ENCODE peak calls at places on chromosomes 13 and 19, in nine cellular contexts. N is fibroblast of lung, L is GM23248, V is H9, Z is astrocyte, O is A549, W is PC-9, D is hepatocyte, S is SK-N-SH. T is an unnamed sample.

GRCh38 chr13:108437496-108437895 is 168.0 kb downstream of the TNFSF13B start:
- DNase-seq in W (no peak), V (no peak), S (no peak), O (no peak), Z (peak), D (no peak), N (no peak), L (no peak), T (no peak)

GRCh38 chr19:15265849-15266248 is 33.6 kb upstream of the EPHX3 start:
- DNase-seq in L (peak), Z (peak), N (peak), O (no peak), V (no peak), S (peak), D (peak), W (no peak), T (no peak)

GRCh38 chr19:35318679-35319448 is 10.1 kb upstream of the CD22 start:
- DNase-seq in V (peak), N (peak), Z (peak), D (no peak), O (peak), L (peak), W (peak), S (no peak), T (no peak)

GRCh38 chr19:41456342-41456918 is 13.5 kb downstream of the ERICH4 start:
- DNase-seq in L (peak), W (no peak), N (peak), Z (peak), O (no peak), S (no peak), D (no peak), V (no peak), T (no peak)

GRCh38 chr13:21040120-21040834 is 21.1 kb downstream of the LATS2 start:
- DNase-seq in L (no peak), S (no peak), V (no peak), Z (no peak), D (no peak), W (no peak), O (no peak), N (no peak), T (peak)

GRCh38 chr13:60852886-60853285 is 455.9 kb downstream of the TDRD3 start:
- DNase-seq in V (no peak), S (no peak), N (no peak), Z (no peak), O (no peak), L (no peak), D (no peak), W (no peak), T (no peak)

GRCh38 chr19:35518313-35518712 is 4.9 kb upstream of the DMKN start:
- DNase-seq in S (no peak), O (peak), W (peak), N (peak), Z (peak), D (peak), L (peak), V (no peak), T (no peak)

GRCh38 chr19:3968556-3969434 is 2.1 kb downstream of the DAPK3 start:
- DNase-seq in D (peak), N (peak), Z (peak), L (peak), W (peak), O (peak), S (peak), V (peak), T (no peak)

GRCh38 chr13:31545616-31546015 is 193.7 kb upstream of the RXFP2 start:
- DNase-seq in V (no peak), S (no peak), D (no peak), N (no peak), O (no peak), L (peak), W (no peak), Z (no peak), T (no peak)

GRCh38 chr19:4457654-4458406 is at the start of gene UBXN6:
- DNase-seq in L (peak), Z (peak), V (peak), S (peak), O (peak), D (peak), N (peak), W (peak), T (peak)

GRCh38 chr13:101453784-101454201 is 1.3 kb downstream of the ITGBL1 start:
- DNase-seq in L (peak), D (no peak), W (peak), S (peak), N (no peak), Z (no peak), O (no peak), V (peak), T (no peak)

GRCh38 chr19:20661150-20661819 is at the start of gene ZNF626:
- DNase-seq in W (peak), S (peak), V (peak), D (peak), L (peak), O (no peak), N (peak), Z (peak), T (no peak)

GRCh38 chr19:31232871-31233270 is 116.4 kb downstream of the TSHZ3 start:
- DNase-seq in V (no peak), S (no peak), Z (peak), O (no peak), W (no peak), D (no peak), L (peak), N (peak), T (no peak)

GRCh38 chr13:83499286-83499685 is 383.0 kb downstream of the SLITRK1 start:
- DNase-seq in L (peak), W (no peak), D (no peak), Z (peak), O (no peak), S (no peak), N (no peak), V (no peak), T (no peak)

GRCh38 chr13:46143239-46143701 is 38.4 kb upstream of the CPB2 start:
- DNase-seq in N (no peak), W (no peak), L (no peak), Z (no peak), D (peak), V (no peak), S (no peak), O (no peak), T (no peak)

GRCh38 chr19:53463263-53463662 is 4.3 kb upstream of the ZNF813 start:
- DNase-seq in V (peak), O (no peak), L (peak), D (no peak), S (peak), Z (peak), N (peak), W (no peak), T (peak)

GRCh38 chr19:44735011-44735410 is 13.5 kb upstream of the BCL3 start:
- DNase-seq in D (no peak), Z (no peak), S (peak), N (no peak), L (peak), V (no peak), O (no peak), W (peak), T (no peak)

GRCh38 chr13:33519561-33520479 is 234.3 kb upstream of the STARD13 start:
- DNase-seq in L (peak), S (no peak), N (peak), D (no peak), W (no peak), V (no peak), Z (peak), O (no peak), T (no peak)
- H3K4me2 ChIP-seq in L (peak), S (no peak), N (peak), D (no peak), W (no peak), V (no peak), Z (peak), O (no peak), T (no peak)

GRCh38 chr13:93878675-93879074 is 600.8 kb downstream of the DCT start:
- DNase-seq in L (no peak), N (no peak), S (no peak), V (no peak), Z (no peak), W (no peak), O (no peak), D (no peak), T (no peak)

GRCh38 chr13:93881418-93881817 is 598.1 kb downstream of the DCT start:
- DNase-seq in W (no peak), S (no peak), Z (peak), D (no peak), N (peak), O (no peak), L (peak), V (no peak), T (no peak)

GRCh38 chr13:93876236-93876635 is 603.2 kb downstream of the DCT start:
- DNase-seq in L (no peak), W (no peak), N (no peak), O (no peak), S (no peak), D (no peak), V (no peak), Z (no peak), T (no peak)

DNA sequence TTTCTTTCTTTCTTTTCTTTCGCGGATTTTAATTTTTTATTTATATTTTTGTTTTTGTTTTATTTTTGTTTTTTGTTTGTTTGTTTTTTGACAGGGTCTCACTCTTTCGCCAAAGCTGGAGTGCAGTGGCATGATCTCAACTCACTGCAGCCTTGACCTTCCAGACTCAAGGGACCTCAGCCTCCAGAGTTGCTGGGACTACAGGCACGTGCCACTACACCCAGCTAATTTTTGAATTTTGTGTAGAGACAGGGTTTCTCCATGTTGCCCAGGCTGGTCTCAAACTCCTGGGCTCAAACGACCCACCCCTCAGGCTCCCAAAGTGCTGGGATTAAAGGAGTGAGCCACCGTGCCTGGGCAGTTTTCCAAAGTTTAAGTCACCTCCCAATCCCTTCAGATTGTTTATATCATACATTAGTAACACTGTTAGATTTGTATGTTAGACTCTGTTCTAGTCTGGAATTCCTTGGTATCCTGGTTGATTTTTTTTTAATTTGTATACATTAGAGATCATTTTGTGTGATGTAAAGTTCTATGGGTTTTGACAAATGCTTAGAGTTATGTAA is 597.3 kb downstream of the DCT start:
- DNase-seq in S (no peak), Z (peak), D (no peak), N (peak), L (peak), W (no peak), V (no peak), O (no peak), T (no peak)
- H3K4me2 ChIP-seq in S (no peak), Z (no peak), D (no peak), N (peak), L (peak), W (no peak), V (no peak), O (peak), T (no peak)

GRCh38 chr19:50607388-50607787 is 32.3 kb downstream of the SYT3 start:
- DNase-seq in Z (no peak), O (no peak), L (no peak), S (no peak), D (no peak), W (no peak), V (no peak), N (no peak), T (no peak)

GRCh38 chr19:50602496-50602895 is 34.3 kb upstream of the LRRC4B start:
- DNase-seq in L (no peak), D (no peak), N (no peak), V (no peak), S (no peak), O (no peak), W (no peak), Z (no peak), T (no peak)

GRCh38 chr19:50602935-50603334 is 34.7 kb upstream of the LRRC4B start:
- DNase-seq in N (no peak), L (no peak), D (no peak), S (no peak), O (no peak), Z (no peak), V (no peak), W (no peak), T (no peak)

GRCh38 chr19:50607874-50608785 is 31.6 kb downstream of the SYT3 start:
- DNase-seq in Z (peak), V (peak), D (peak), S (peak), L (peak), N (peak), O (peak), W (no peak), T (peak)
- H3K4me2 ChIP-seq in Z (no peak), V (peak), D (peak), S (peak), L (no peak), N (no peak), O (peak), W (no peak), T (no peak)

DNA sequence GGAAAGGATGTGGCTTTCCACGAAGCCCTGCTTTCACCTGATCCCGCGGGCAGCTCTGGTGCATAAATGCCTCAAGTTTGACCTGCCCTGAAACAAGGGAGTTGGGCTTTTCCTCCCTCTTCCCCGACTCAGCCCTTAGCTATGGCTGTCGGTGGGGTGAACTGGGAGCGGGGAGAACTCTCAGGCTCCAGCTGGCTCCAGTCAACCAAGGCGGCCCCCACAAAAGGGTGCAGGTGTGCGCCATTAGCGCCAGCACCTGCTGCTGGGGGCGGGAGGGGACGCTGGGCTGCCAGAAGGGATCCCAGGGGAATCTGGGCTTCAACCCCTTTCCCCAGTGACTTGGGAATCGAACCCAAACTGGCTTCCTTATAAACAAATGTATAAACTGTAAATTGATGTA is 7.1 kb upstream of the DHRS12 start:
- DNase-seq in L (no peak), D (no peak), V (no peak), O (no peak), W (no peak), N (no peak), S (no peak), Z (no peak), T (peak)
- H3K4me2 ChIP-seq in L (no peak), D (no peak), V (no peak), O (no peak), W (no peak), N (no peak), S (no peak), Z (no peak), T (peak)

DNA sequence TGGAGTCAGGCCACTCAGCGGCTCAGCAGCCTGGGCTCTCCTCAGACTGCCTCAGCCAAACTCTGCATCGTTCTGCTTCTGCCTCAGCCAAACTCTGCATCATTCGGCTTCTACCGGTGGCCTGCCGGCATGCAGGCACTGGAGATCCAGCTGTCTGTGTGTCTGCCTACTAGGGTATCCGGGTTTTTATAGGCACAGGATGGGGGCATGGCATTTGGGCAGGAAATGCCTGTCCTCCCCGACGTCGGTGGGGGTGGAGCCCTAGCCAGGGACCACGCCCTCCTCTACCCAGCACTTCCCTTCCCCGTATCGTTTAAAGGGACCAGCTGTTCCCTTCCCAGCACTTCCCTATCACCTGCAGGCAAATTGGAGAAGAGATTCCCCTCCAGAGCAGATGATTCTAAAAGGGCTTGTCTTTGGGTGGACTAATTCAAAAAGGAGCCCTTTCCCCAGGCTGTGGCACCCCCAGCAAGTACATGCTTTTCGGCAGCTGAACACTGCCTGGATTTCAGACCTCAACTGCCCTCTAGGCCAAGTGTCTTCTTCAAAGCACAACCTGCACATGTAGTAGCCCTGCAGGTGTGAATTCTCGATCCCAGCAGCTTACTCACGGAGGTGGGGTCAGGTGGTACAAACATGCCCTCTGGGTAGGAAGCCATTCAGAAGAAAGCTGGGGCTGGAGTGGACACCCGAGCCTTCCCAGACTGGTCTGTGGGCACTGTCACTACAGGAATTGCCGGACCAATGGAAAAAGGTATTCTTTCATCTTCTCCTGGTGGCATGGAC is 25.5 kb upstream of the GPR12 start:
- DNase-seq in N (no peak), Z (no peak), W (no peak), D (no peak), O (no peak), L (no peak), V (peak), S (no peak), T (peak)
- H3K4me2 ChIP-seq in N (no peak), Z (no peak), W (no peak), D (peak), O (peak), L (no peak), V (peak), S (no peak), T (peak)

GRCh38 chr19:1467228-1467511 is 11.8 kb downstream of the C19orf25 start:
- DNase-seq in S (no peak), L (no peak), Z (no peak), O (no peak), N (no peak), W (no peak), D (no peak), V (no peak), T (no peak)

GRCh38 chr19:1467512-1468273 is 11.3 kb downstream of the C19orf25 start:
- DNase-seq in V (no peak), O (no peak), D (no peak), L (no peak), N (no peak), W (no peak), Z (no peak), S (no peak), T (no peak)

GRCh38 chr19:1466461-1467227 is 12.4 kb downstream of the C19orf25 start:
- DNase-seq in V (no peak), W (no peak), O (no peak), S (no peak), D (no peak), Z (no peak), L (peak), N (no peak), T (no peak)

GRCh38 chr19:1465191-1466016 is 13.6 kb downstream of the C19orf25 start:
- DNase-seq in O (no peak), V (peak), Z (no peak), N (peak), S (no peak), W (no peak), D (peak), L (no peak), T (no peak)

DNA sequence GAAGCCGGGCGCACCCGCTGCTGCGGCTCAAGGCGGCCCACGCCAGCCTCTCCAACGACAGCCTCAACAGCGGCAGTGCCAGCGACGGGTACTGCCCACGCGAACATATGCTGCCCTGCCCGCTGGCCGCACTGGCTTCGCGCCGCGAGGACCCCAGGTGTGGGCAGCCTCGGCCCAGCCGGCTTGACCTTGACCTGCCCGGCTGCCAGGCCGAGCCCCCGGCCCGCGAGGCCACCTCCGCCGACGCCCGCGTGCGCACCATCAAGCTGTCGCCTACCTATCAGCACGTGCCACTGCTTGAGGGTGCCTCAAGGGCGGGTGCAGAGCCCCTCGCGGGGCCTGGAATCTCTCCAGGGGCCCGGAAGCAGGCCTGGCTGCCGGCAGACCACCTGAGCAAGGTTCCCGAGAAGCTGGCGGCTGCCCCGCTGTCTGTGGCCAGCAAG is 13.0 kb downstream of the C19orf25 start:
- DNase-seq in L (no peak), D (no peak), S (no peak), O (no peak), W (no peak), Z (no peak), V (no peak), N (no peak), T (no peak)
- H3K4me2 ChIP-seq in L (no peak), D (peak), S (no peak), O (no peak), W (no peak), Z (no peak), V (peak), N (no peak), T (no peak)

GRCh38 chr13:39952244-39953233 is 297.1 kb downstream of the COG6 start:
- DNase-seq in W (no peak), S (no peak), N (peak), O (no peak), D (peak), Z (peak), L (peak), V (no peak), T (no peak)
- H3K4me2 ChIP-seq in W (no peak), S (no peak), N (no peak), O (no peak), D (no peak), Z (no peak), L (no peak), V (no peak), T (no peak)

GRCh38 chr19:47124937-47125668 is 5.5 kb upstream of the SAE1 start:
- DNase-seq in N (peak), D (peak), V (peak), W (peak), L (peak), Z (peak), O (peak), S (peak), T (peak)
- H3K4me2 ChIP-seq in N (no peak), D (no peak), V (no peak), W (peak), L (no peak), Z (no peak), O (peak), S (no peak), T (no peak)

GRCh38 chr19:49498475-49498874 is 2.2 kb downstream of the RPS11 start:
- DNase-seq in D (no peak), W (no peak), S (no peak), L (no peak), V (no peak), O (no peak), Z (no peak), N (no peak), T (no peak)
- H3K4me2 ChIP-seq in D (peak), W (peak), S (peak), L (peak), V (peak), O (peak), Z (peak), N (peak), T (peak)

GRCh38 chr19:50215820-50216219 is 12.4 kb downstream of the MYH14 start:
- DNase-seq in W (no peak), L (no peak), O (no peak), S (no peak), D (no peak), Z (no peak), N (no peak), V (no peak), T (no peak)
- H3K4me2 ChIP-seq in W (peak), L (no peak), O (no peak), S (no peak), D (no peak), Z (no peak), N (no peak), V (no peak), T (no peak)

T was measured in Karpas-422.